ENCODE peak calls at places on chromosomes 11 and 22, in nine cellular contexts. I is neuronal stem cell; S is Caco-2; Y is neural progenitor cell; M is skeletal muscle cell; T is suprapubic skin; U is CD8-positive, alpha-beta memory T cell; F is HCT116; L is cardiac fibroblast. Q is an unnamed sample.
A peak's percentile ranks its signal among the peaks of the same experiment; 100 is the strongest.

GRCh38 chr11:10107522-10107921 is 186.5 kb downstream of the SBF2 start:
- DNase-seq in U (no peak), Y (no peak), I (no peak), F (no peak), M (no peak), L (no peak), S (no peak), T (no peak), Q (no peak)

GRCh38 chr11:33703771-33704170 is 3.1 kb upstream of the C11orf91 start:
- DNase-seq in S (no peak), L (peak; percentile 76), F (no peak), Y (no peak), I (no peak), M (no peak), T (no peak), U (no peak), Q (peak; percentile 68)

GRCh38 chr11:114447892-114448291 is 8.6 kb downstream of the REXO2 start:
- DNase-seq in M (peak; percentile 37), F (no peak), I (no peak), L (peak; percentile 8), U (no peak), T (no peak), Y (no peak), S (no peak), Q (no peak)

GRCh38 chr11:34204396-34205279 is 99.2 kb downstream of the NAT10 start:
- DNase-seq in Y (no peak), F (peak; percentile 79), U (no peak), T (no peak), I (no peak), L (peak; percentile 54), S (no peak), M (no peak), Q (peak; percentile 93)

GRCh38 chr11:75264971-75265370 is 24.4 kb downstream of the TPBGL start:
- DNase-seq in L (no peak), I (no peak), M (no peak), T (no peak), U (no peak), S (peak; percentile 37), Y (no peak), F (no peak), Q (no peak)

GRCh38 chr11:116927163-116927772 is 89.8 kb upstream of the APOA1 start:
- DNase-seq in L (no peak), U (peak; percentile 8), Y (no peak), M (no peak), I (no peak), T (no peak), S (no peak), F (no peak), Q (no peak)

GRCh38 chr11:33656768-33657167 is 43.9 kb downstream of the C11orf91 start:
- DNase-seq in M (no peak), S (no peak), F (no peak), U (no peak), I (no peak), L (no peak), Y (no peak), T (no peak), Q (no peak)

GRCh38 chr11:132601863-132602262 is 930.4 kb downstream of the OPCML start:
- DNase-seq in T (no peak), F (no peak), S (no peak), M (no peak), L (no peak), I (no peak), U (no peak), Y (no peak), Q (no peak)

GRCh38 chr11:110972640-110973039 is 260.4 kb upstream of the ARHGAP20 start:
- DNase-seq in Y (no peak), T (no peak), F (no peak), I (no peak), S (no peak), M (peak; percentile 78), U (no peak), L (peak; percentile 92), Q (no peak)

GRCh38 chr11:119432484-119433368 is 9.8 kb upstream of the THY1 start:
- DNase-seq in I (no peak), M (peak; percentile 77), Y (peak; percentile 21), T (no peak), L (peak; percentile 80), U (no peak), S (no peak), F (no peak), Q (no peak)

GRCh38 chr11:125272092-125272491 is 107.5 kb downstream of the PKNOX2 start:
- DNase-seq in M (no peak), S (no peak), L (peak; percentile 67), Y (no peak), T (no peak), F (no peak), U (no peak), I (no peak), Q (no peak)

GRCh38 chr22:37752189-37753061 is 55.3 kb upstream of the GCAT start:
- DNase-seq in L (peak; percentile 98), Y (peak; percentile 56), I (peak; percentile 30), T (peak; percentile 96), U (no peak), F (peak; percentile 92), M (peak; percentile 86), S (peak; percentile 84), Q (peak; percentile 58)

GRCh38 chr22:21946262-21946925 is 6.3 kb downstream of the PPM1F start:
- DNase-seq in L (no peak), I (no peak), F (no peak), T (no peak), Y (no peak), S (no peak), U (no peak), M (no peak), Q (no peak)

GRCh38 chr11:13046626-13047570 is 37.8 kb downstream of the RASSF10 start:
- DNase-seq in T (no peak), U (no peak), S (no peak), F (no peak), L (no peak), Y (no peak), I (no peak), M (no peak), Q (no peak)

GRCh38 chr11:105929381-105929955 is 92.6 kb downstream of the MSANTD4 start:
- DNase-seq in Y (no peak), S (no peak), U (no peak), I (no peak), L (no peak), M (no peak), F (no peak), T (no peak), Q (no peak)
- H3K4me3 ChIP-seq in Y (no peak overlapping the region), S (no peak overlapping the region), U (no peak overlapping the region), I (no peak overlapping the region), L (no peak overlapping the region), M (no peak overlapping the region), F (no peak overlapping the region), T (no peak overlapping the region), Q (no peak overlapping the region)

GRCh38 chr22:29313126-29314071 is 2.1 kb downstream of the RASL10A start:
- DNase-seq in I (no peak), U (no peak), M (no peak), Y (peak; percentile 68), L (peak; percentile 42), F (peak; percentile 34), T (no peak), S (peak; percentile 35), Q (no peak)
- H3K4me3 ChIP-seq in I (no peak overlapping the region), U (no peak overlapping the region), M (no peak overlapping the region), Y (no peak overlapping the region), L (no peak overlapping the region), F (no peak overlapping the region), T (no peak overlapping the region), S (no peak overlapping the region), Q (no peak overlapping the region)

GRCh38 chr11:112297248-112297866 is 36.7 kb upstream of the PLET1 start:
- DNase-seq in U (no peak), I (no peak), M (no peak), F (no peak), Y (no peak), T (no peak), L (no peak), S (no peak), Q (no peak)
- H3K4me3 ChIP-seq in U (peak overlapping the region; percentile 7), I (no peak overlapping the region), M (no peak overlapping the region), F (no peak overlapping the region), Y (no peak overlapping the region), T (no peak overlapping the region), L (no peak overlapping the region), S (no peak overlapping the region), Q (no peak overlapping the region)

GRCh38 chr11:2302844-2303626 is 1.2 kb downstream of the TSPAN32 start:
- DNase-seq in S (no peak), U (no peak), M (no peak), Y (no peak), F (no peak), L (no peak), I (no peak), T (peak; percentile 78), Q (no peak)

GRCh38 chr11:2300290-2300935 is 1.3 kb downstream of the C11orf21 start:
- DNase-seq in M (no peak), L (no peak), F (no peak), Y (no peak), U (no peak), I (no peak), T (peak; percentile 79), S (peak; percentile 37), Q (no peak)

GRCh38 chr11:2300936-2301630 is 635 bp downstream of the C11orf21 start:
- DNase-seq in S (no peak), Y (no peak), U (no peak), M (no peak), F (no peak), I (no peak), L (no peak), T (no peak), Q (no peak)

GRCh38 chr11:2302280-2302843 is 549 bp downstream of the TSPAN32 start:
- DNase-seq in S (no peak), T (peak; percentile 75), U (no peak), M (no peak), L (no peak), Y (no peak), I (no peak), F (no peak), Q (no peak)

GRCh38 chr11:2301631-2302272 is at the start of the genes C11orf21 and TSPAN32:
- DNase-seq in S (no peak), I (no peak), T (peak; percentile 84), U (peak; percentile 43), F (no peak), L (no peak), M (no peak), Y (no peak), Q (no peak)
- H3K4me3 ChIP-seq in S (no peak within 1 kb of the TSS), I (no peak within 1 kb of the TSS), T (peak within 1 kb of the TSS; percentile 10), U (peak within 1 kb of the TSS; percentile 88), F (no peak within 1 kb of the TSS), L (no peak within 1 kb of the TSS), M (no peak within 1 kb of the TSS), Y (no peak within 1 kb of the TSS), Q (no peak within 1 kb of the TSS)

DNA sequence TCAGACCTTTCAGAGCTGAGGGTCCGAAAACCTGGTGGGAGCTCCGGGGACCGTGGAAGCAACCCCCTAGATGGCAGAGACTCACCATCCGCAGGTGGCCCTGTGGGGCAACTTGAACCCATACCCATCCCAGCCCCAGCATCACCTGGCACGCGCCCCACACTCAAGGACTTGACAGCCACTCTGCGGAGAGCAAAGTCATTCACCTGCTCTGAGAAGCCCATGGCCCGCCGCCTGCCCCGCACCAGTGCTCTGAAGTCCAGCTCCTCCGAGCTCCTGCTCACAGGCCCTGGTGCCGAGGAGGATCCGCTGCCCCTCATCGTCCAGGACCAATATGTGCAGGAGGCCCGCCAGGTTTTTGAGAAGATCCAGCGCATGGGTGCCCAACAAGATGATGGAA is 2.0 kb downstream of the ARHGEF17 start:
- DNase-seq in T (no peak), F (no peak), L (no peak), I (no peak), U (no peak), Y (no peak), S (no peak), M (no peak), Q (no peak)
- H3K4me3 ChIP-seq in T (peak overlapping the region; percentile 63), F (no peak overlapping the region), L (peak overlapping the region; percentile 71), I (peak overlapping the region; percentile 57), U (no peak overlapping the region), Y (peak overlapping the region; percentile 91), S (peak overlapping the region; percentile 94), M (peak overlapping the region; percentile 64), Q (no peak overlapping the region)

Q was measured in Panc1.